ENCODE peak calls at places on chromosomes 16 and 17, in six cellular contexts. X is NCI-H2029; N is nephron progenitor cell; V is activated effector memory CD4-positive, alpha-beta T cell treated with anti-CD3 and anti-CD28 coated beads, Interleukin-2, amount 50 U/mL, for 16 hours; Q is mesendoderm; P is AG04450. D is an unnamed sample.
A peak's percentile ranks its signal among the peaks of the same experiment; 100 is the strongest.

GRCh38 chr16:88681709-88682451 is 4.4 kb downstream of the SNAI3 start:
- DNase-seq in X (no peak), N (no peak), V (peak; percentile 83), Q (no peak), P (no peak), D (no peak)

GRCh38 chr17:38703742-38704644 is 1.1 kb upstream of the MLLT6 start:
- DNase-seq in X (peak; percentile 94), N (peak; percentile 84), V (peak; percentile 93), Q (peak; percentile 99), P (no peak), D (peak; percentile 97)

GRCh38 chr16:65867276-65867990 is 499.1 kb upstream of the CDH5 start:
- DNase-seq in X (no peak), N (no peak), V (no peak), Q (peak; percentile 64), P (no peak), D (no peak)

GRCh38 chr16:87860553-87861299 is 8.6 kb downstream of the SLC7A5 start:
- DNase-seq in X (no peak), N (peak; percentile 56), V (no peak), Q (no peak), P (no peak), D (no peak)

GRCh38 chr16:69564845-69565610 is 738 bp upstream of the NFAT5 start:
- DNase-seq in X (no peak), N (no peak), V (no peak), Q (peak; percentile 19), P (no peak), D (no peak)

GRCh38 chr17:31467502-31468256 is 76.2 kb downstream of the RAB11FIP4 start:
- DNase-seq in X (no peak), N (no peak), V (no peak), Q (no peak), P (no peak), D (no peak)

GRCh38 chr16:21684199-21684598 is 20.4 kb downstream of the OTOA start:
- DNase-seq in X (peak; percentile 47), N (no peak), V (peak; percentile 73), Q (peak; percentile 43), P (no peak), D (no peak)

GRCh38 chr17:35256629-35257028 is 13.8 kb downstream of the SLFN5 start:
- DNase-seq in X (no peak), N (no peak), V (no peak), Q (peak; percentile 34), P (no peak), D (no peak)

GRCh38 chr16:51228097-51228659 is 77.1 kb upstream of the SALL1 start:
- DNase-seq in X (no peak), N (no peak), V (no peak), Q (peak; percentile 55), P (no peak), D (no peak)

GRCh38 chr16:49407873-49408565 is 34.4 kb downstream of the C16orf78 start:
- DNase-seq in X (peak; percentile 50), N (peak; percentile 91), V (peak; percentile 82), Q (peak; percentile 91), P (peak; percentile 10), D (peak; percentile 94)

GRCh38 chr17:13477180-13477611 is 124.5 kb downstream of the HS3ST3A1 start:
- DNase-seq in X (no peak), N (no peak), V (no peak), Q (peak; percentile 79), P (no peak), D (no peak)

GRCh38 chr16:16905850-16906249 is 526.9 kb downstream of the NPIPA7 start:
- DNase-seq in X (no peak), N (no peak), V (no peak), Q (no peak), P (no peak), D (no peak)

GRCh38 chr16:3459401-3460090 is 16.1 kb downstream of the NAA60 start:
- DNase-seq in X (no peak), N (no peak), V (peak; percentile 58), Q (peak; percentile 95), P (no peak), D (no peak)

GRCh38 chr16:66042341-66042740 is 324.1 kb upstream of the CDH5 start:
- DNase-seq in X (no peak), N (no peak), V (no peak), Q (no peak), P (no peak), D (no peak)